ENCODE peak calls at places on chromosome 13, in nine cellular contexts. A, Q, Z, C, J, D, Y, N and X are unnamed samples. For H3K9me3, the result is how much of the 10 kb centered on the place peaks cover.

GRCh38 chr13:37869756-37870488 is at the start of gene TRPC4:
- DNase-seq in D (peak), J (no peak), C (peak), Y (no peak), A (peak), Q (peak), Z (peak), N (no peak), X (no peak)

GRCh38 chr13:100542546-100543156 is 45.9 kb downstream of the GGACT start:
- DNase-seq in Y (no peak), D (no peak), Z (peak), C (no peak), Q (no peak), N (no peak), A (peak), J (no peak), X (no peak)

GRCh38 chr13:98439136-98439828 is 137.6 kb downstream of the STK24 start:
- DNase-seq in Z (no peak), A (no peak), C (no peak), D (no peak), N (no peak), Y (no peak), J (no peak), Q (no peak), X (no peak)

GRCh38 chr13:100275746-100276145 is 186.9 kb downstream of the PCCA start:
- DNase-seq in Z (no peak), Y (no peak), A (no peak), N (no peak), C (no peak), Q (no peak), J (no peak), D (no peak), X (no peak)

GRCh38 chr13:112687836-112688559 is 1.8 kb upstream of the ATP11A start:
- DNase-seq in A (no peak), C (no peak), N (no peak), Q (no peak), Z (no peak), Y (no peak), J (no peak), D (peak), X (no peak)

GRCh38 chr13:54636231-54636630 is 1607.6 kb downstream of the OLFM4 start:
- DNase-seq in J (no peak), Y (no peak), Q (no peak), N (no peak), Z (no peak), A (no peak), D (no peak), C (no peak), X (no peak)

GRCh38 chr13:41034862-41035261 is 15.7 kb upstream of the ELF1 start:
- DNase-seq in Y (no peak), C (no peak), N (no peak), Q (no peak), D (no peak), A (no peak), Z (no peak), J (no peak), X (no peak)

GRCh38 chr13:72504026-72504925 is 223.2 kb downstream of the MZT1 start:
- DNase-seq in D (no peak), N (no peak), J (no peak), Q (no peak), Z (no peak), A (no peak), Y (no peak), C (no peak), X (no peak)

GRCh38 chr13:100434010-100434763 is 154.4 kb downstream of the GGACT start:
- DNase-seq in J (no peak), C (no peak), N (no peak), Z (no peak), Y (no peak), A (no peak), D (no peak), Q (no peak), X (no peak)

GRCh38 chr13:82092312-82092711 is 1751.4 kb upstream of the SPRY2 start:
- DNase-seq in Q (no peak), A (no peak), J (no peak), C (no peak), N (no peak), D (no peak), Y (no peak), Z (no peak), X (no peak)

GRCh38 chr13:98083507-98083906 is 59.4 kb upstream of the FARP1 start:
- DNase-seq in A (no peak), Y (no peak), Q (no peak), J (no peak), N (no peak), Z (no peak), C (no peak), D (no peak), X (no peak)

GRCh38 chr13:102598061-102598460 is 1.3 kb downstream of the TPP2 start:
- DNase-seq in D (no peak), N (no peak), J (no peak), Z (no peak), Q (no peak), A (no peak), C (no peak), Y (no peak), X (no peak)

GRCh38 chr13:78326608-78327007 is 276.7 kb downstream of the POU4F1 start:
- DNase-seq in D (no peak), J (no peak), N (no peak), C (no peak), Z (no peak), Y (no peak), A (no peak), Q (no peak), X (no peak)

GRCh38 chr13:20197361-20197834 is 4.7 kb upstream of the GJB2 start:
- DNase-seq in Y (no peak), C (no peak), Z (peak), Q (no peak), J (no peak), A (no peak), N (no peak), D (no peak), X (no peak)

GRCh38 chr13:73825143-73825542 is 309.1 kb downstream of the KLF12 start:
- DNase-seq in Y (no peak), J (no peak), A (no peak), N (no peak), Q (no peak), C (no peak), D (no peak), Z (no peak), X (no peak)

GRCh38 chr13:61485128-61485765 is 69.6 kb upstream of the PCDH20 start:
- DNase-seq in Y (no peak), Q (no peak), N (no peak), Z (no peak), J (no peak), A (no peak), C (no peak), D (no peak), X (no peak)

GRCh38 chr13:102724923-102725322 is 30.1 kb upstream of the METTL21C start:
- DNase-seq in Y (no peak), Z (peak), J (no peak), D (no peak), A (no peak), N (no peak), C (no peak), Q (no peak), X (no peak)

GRCh38 chr13:21608961-21609360 is 5.0 kb upstream of the MICU2 start:
- DNase-seq in J (no peak), D (no peak), Y (no peak), A (no peak), C (no peak), N (no peak), Z (no peak), Q (no peak), X (no peak)

GRCh38 chr13:71613347-71613746 is 253.7 kb downstream of the DACH1 start:
- DNase-seq in D (no peak), A (no peak), J (no peak), N (no peak), Q (no peak), Y (no peak), C (no peak), Z (no peak), X (no peak)

GRCh38 chr13:28356506-28357064 is 138.3 kb downstream of the FLT1 start:
- DNase-seq in Z (no peak), J (no peak), C (no peak), N (no peak), D (no peak), A (no peak), Q (no peak), Y (no peak), X (no peak)

GRCh38 chr13:110228936-110229904 is 77.7 kb downstream of the COL4A1 start:
- DNase-seq in J (no peak), N (no peak), A (no peak), Q (no peak), Y (no peak), C (no peak), D (no peak), Z (no peak), X (no peak)

GRCh38 chr13:45219938-45220375 is 19.1 kb upstream of the KCTD4 start:
- DNase-seq in Z (peak), A (no peak), N (no peak), C (no peak), D (no peak), Y (no peak), J (no peak), Q (no peak), X (no peak)

GRCh38 chr13:51614350-51614786 is 30.1 kb downstream of the WDFY2 start:
- DNase-seq in Z (no peak), A (peak), D (no peak), C (no peak), Y (peak), J (no peak), N (no peak), Q (no peak), X (no peak)

GRCh38 chr13:44259045-44260042 is 114.3 kb upstream of the SERP2 start:
- DNase-seq in Q (no peak), A (no peak), Z (no peak), Y (no peak), N (no peak), D (peak), J (peak), C (no peak), X (no peak)

GRCh38 chr13:47085346-47085745 is 188.5 kb upstream of the HTR2A start:
- DNase-seq in A (no peak), Z (no peak), C (no peak), J (no peak), N (no peak), Q (no peak), Y (no peak), D (no peak), X (no peak)

GRCh38 chr13:83377486-83377885 is 504.8 kb downstream of the SLITRK1 start:
- DNase-seq in J (no peak), Q (no peak), D (no peak), A (no peak), Z (no peak), N (no peak), C (no peak), Y (no peak), X (no peak)

GRCh38 chr13:84139561-84140158 is 257.4 kb upstream of the SLITRK1 start:
- DNase-seq in A (no peak), N (no peak), Q (no peak), Y (no peak), Z (no peak), D (no peak), J (no peak), C (no peak), X (no peak)

GRCh38 chr13:29925457-29925856 is 75.0 kb upstream of the UBL3 start:
- DNase-seq in D (peak), J (peak), C (peak), Y (peak), Z (peak), A (peak), Q (no peak), N (peak), X (peak)

GRCh38 chr13:99843872-99844271 is 127.7 kb downstream of the ZIC5 start:
- DNase-seq in Z (no peak), Q (no peak), C (no peak), Y (no peak), D (no peak), N (no peak), A (no peak), J (no peak), X (no peak)

DNA sequence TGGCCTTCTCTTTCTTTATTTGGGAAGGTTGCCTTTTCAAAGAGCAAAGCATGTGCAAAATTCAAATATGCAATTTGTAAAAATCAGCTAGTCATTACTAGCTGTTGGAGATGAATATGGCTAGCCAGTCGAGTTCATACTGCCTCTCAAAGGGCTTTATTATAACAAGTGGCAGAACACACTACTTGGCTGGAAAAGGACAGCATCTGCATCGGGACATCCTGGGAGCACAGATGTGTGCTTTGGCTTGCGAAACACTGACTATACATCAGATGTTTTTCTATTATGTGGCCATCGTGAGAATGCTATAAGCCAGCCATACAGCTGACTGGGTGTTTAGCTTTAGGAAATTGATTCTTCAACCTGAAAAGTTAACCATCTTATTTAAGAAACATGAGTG is 424.2 kb downstream of the KCTD12 start:
- DNase-seq in A (no peak), Z (no peak), Q (no peak), Y (no peak), J (peak), C (no peak), N (no peak), D (no peak), X (no peak)
- H3K9me3 ChIP-seq in A (under half), Z (under half), Q (under half), Y (under half), J (under half), C (under half), N (under half), D (under half), X (under half)

GRCh38 chr13:24406524-24406923 is 97.1 kb downstream of the C1QTNF9 start:
- DNase-seq in N (no peak), C (no peak), Q (no peak), A (no peak), J (no peak), Y (no peak), Z (no peak), D (no peak), X (no peak)
- TF ChIP-seq POLR2A in N (no peak), C (no peak), Q (no peak), A (no peak), J (no peak), Y (no peak), Z (no peak), D (no peak), X (no peak)

DNA sequence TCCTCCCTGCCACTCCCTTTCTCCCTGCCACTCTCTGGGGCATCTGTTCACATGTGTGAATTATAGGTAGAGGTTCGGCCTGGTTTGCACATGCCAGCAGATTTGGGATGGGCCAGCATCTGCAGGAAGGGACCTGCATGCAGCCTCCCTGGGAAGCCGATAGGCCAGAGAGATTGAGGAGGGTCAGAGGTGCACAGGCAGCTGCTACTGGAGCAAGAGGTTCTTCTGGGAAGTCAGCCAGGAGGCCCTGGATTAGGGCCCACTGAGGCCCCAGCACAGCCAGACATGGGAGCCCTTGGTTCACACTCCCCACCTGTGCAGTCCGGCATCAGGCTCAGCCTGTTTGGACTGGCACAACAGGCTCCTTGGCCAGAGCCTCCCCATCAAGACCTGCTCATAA is 12.1 kb downstream of the TUBA3C start:
- DNase-seq in C (no peak), J (no peak), D (no peak), Y (no peak), N (no peak), Z (no peak), A (no peak), Q (no peak), X (no peak)
- H3K9me3 ChIP-seq in C (under half), J (under half), D (under half), Y (under half), N (under half), Z (under half), A (under half), Q (under half), X (under half)

DNA sequence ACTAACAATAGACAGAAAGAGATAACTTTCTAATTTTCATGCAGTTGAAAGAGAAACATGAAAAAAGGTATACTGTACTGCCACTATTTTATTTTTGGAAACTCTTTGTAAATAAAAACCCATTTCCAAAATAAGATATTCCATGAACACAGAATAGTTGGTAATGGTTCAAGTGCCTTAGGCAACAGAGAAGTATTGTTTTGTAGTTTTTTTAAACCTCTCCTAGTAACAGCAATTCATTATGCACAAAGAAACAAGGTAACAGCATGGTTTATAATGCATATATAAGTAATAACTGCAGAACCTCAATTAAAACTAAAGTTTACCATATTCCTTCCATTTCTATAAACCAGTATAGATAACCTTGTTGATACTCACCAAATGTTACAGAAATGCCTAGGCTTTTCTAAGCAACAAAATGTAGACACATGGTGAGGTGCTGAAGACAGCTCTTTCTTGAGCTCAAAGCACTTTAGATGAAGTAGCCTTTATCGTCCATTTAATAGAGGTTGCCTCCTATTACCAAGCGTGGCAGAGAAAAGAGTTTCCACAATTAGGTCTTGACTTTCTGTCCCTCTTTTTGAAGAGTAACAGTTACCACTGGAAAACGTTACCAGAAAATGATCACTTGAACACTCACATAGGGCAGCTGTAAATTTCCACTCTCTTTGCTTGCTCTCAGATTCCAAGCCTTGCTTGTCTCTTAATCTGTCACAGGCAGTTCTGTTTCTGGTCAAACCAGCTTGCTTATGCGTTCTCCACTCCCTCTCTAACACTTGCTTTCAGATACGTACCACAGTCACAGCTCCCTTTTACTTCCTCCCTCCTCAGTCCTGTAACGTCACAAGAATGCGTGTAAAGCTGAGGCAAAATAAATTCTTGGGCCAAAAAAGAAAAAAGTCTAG is 42.9 kb downstream of the CAB39L start:
- DNase-seq in Y (peak), Q (no peak), Z (no peak), C (peak), A (no peak), N (no peak), J (no peak), D (peak), X (no peak)
- TF ChIP-seq POLR2A in Y (no peak), Q (peak), Z (no peak), C (peak), A (no peak), N (no peak), J (no peak), D (no peak), X (no peak)

GRCh38 chr13:18235756-18236527 is 945.7 kb downstream of the TUBA3C start:
- DNase-seq in Y (no peak), D (no peak), Q (no peak), J (no peak), C (no peak), A (no peak), Z (no peak), N (no peak), X (no peak)

GRCh38 chr13:18232994-18233782 is 948.4 kb downstream of the TUBA3C start:
- DNase-seq in C (no peak), N (no peak), Q (no peak), D (no peak), Z (no peak), Y (no peak), A (no peak), J (no peak), X (no peak)

GRCh38 chr13:18232298-18232993 is 949.2 kb downstream of the TUBA3C start:
- DNase-seq in C (no peak), Q (no peak), Z (no peak), D (no peak), N (no peak), Y (no peak), A (no peak), J (no peak), X (no peak)

GRCh38 chr13:18235172-18235571 is 946.5 kb downstream of the TUBA3C start:
- DNase-seq in C (no peak), Q (no peak), Y (no peak), Z (no peak), N (no peak), D (no peak), A (no peak), J (no peak), X (no peak)

DNA sequence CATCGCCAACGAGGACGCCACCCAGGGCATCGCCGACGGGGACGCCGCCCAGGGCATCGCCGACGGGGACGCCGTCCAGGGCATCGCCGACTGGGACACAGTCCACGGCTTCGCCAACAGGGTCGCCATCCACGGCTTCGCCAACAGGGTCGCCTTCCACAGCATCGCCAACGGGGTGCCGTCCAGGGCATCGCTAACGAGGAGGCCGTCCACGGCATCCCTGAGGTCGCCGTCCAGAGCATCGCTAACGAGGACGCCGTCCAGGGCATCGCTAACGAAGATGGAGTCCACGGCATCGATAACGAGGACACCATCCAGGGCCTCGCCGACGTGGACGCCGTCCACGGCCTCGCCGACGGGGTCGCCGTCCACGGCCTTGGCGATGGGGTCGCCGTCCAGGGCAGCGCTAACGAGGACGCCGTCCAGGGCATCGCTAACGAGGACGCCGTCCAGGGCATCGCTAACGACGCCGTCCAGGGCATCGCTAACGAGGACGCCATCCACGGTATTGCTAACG is 947.8 kb downstream of the TUBA3C start:
- DNase-seq in C (no peak), D (no peak), Z (no peak), A (no peak), Q (no peak), Y (no peak), N (no peak), J (no peak), X (no peak)
- H3K9me3 ChIP-seq in C (under half), D (under half), Z (under half), A (under half), Q (under half), Y (under half), N (under half), J (under half), X (under half)